ENCODE peak calls at places on chromosomes 5 and 9, in six cellular contexts. S, L, P, C, V and J are unnamed samples.

GRCh38 chr5:158599132-158599531 is 500.6 kb downstream of the EBF1 start:
- DNase-seq in S (no peak), C (no peak), V (no peak), P (no peak), L (no peak), J (no peak)

GRCh38 chr9:137454145-137454505 is 5.0 kb downstream of the NSMF start:
- DNase-seq in P (peak; percentile 61), V (no peak), S (no peak), C (no peak), L (peak; percentile 19), J (no peak)

GRCh38 chr5:79464695-79465332 is 49.1 kb downstream of the HOMER1 start:
- DNase-seq in V (no peak), S (no peak), L (no peak), P (no peak), C (no peak), J (no peak)

GRCh38 chr5:1568201-1568979 is 44.6 kb upstream of the LPCAT1 start:
- DNase-seq in C (peak; percentile 82), P (no peak), V (no peak), L (no peak), S (no peak), J (no peak)

GRCh38 chr9:71285191-71285656 is 163.8 kb upstream of the TRPM3 start:
- DNase-seq in L (no peak), C (peak; percentile 1), P (no peak), S (peak; percentile 87), V (no peak), J (no peak)

GRCh38 chr5:180302256-180302655 is 10.4 kb upstream of the MAPK9 start:
- DNase-seq in S (no peak), L (no peak), P (no peak), C (no peak), V (no peak), J (no peak)

GRCh38 chr5:178115835-178116405 is 2.6 kb downstream of the N4BP3 start:
- DNase-seq in C (no peak), V (no peak), S (no peak), P (no peak), L (no peak), J (no peak)

GRCh38 chr9:108756746-108757490 is 98.9 kb downstream of the ACTL7B start:
- DNase-seq in L (no peak), C (no peak), P (no peak), V (no peak), S (no peak), J (no peak)

GRCh38 chr5:60507687-60508086 is 192.3 kb downstream of the DEPDC1B start:
- DNase-seq in P (no peak), V (no peak), C (peak; percentile 73), L (no peak), S (no peak), J (no peak)

GRCh38 chr9:68500457-68501158 is 40.1 kb downstream of the TMEM252 start:
- DNase-seq in C (peak; percentile 0), V (no peak), L (no peak), S (no peak), P (no peak), J (no peak)

GRCh38 chr9:90032296-90033029 is 427.7 kb downstream of the GADD45G start:
- DNase-seq in L (no peak), P (no peak), V (no peak), C (no peak), S (no peak), J (no peak)

GRCh38 chr5:73968729-73969128 is 342.7 kb downstream of the ARHGEF28 start:
- DNase-seq in V (no peak), P (no peak), C (no peak), S (no peak), L (no peak), J (no peak)

GRCh38 chr9:127742435-127743088 is 7.5 kb upstream of the TOR2A start:
- DNase-seq in P (no peak), S (no peak), V (peak; percentile 35), L (no peak), C (peak; percentile 23), J (no peak)